ENCODE peak calls at places on chromosomes 2 and 18, in four cellular contexts. One of them, this sample, is unnamed.
A peak's percentile ranks its signal among the peaks of the same experiment; 100 is the strongest.

GRCh38 chr2:203341741-203342310 is 13.6 kb downstream of the ABI2 start:
- DNase-seq in testis: no peak
- DNase-seq in Peyer's patch: no peak
- DNase-seq in sigmoid colon: no peak
- DNase-seq in this sample: no peak

GRCh38 chr2:25251032-25251460 is 82.7 kb upstream of the POMC start:
- DNase-seq in testis: no peak
- DNase-seq in Peyer's patch: no peak
- DNase-seq in sigmoid colon: no peak
- DNase-seq in this sample: peak; percentile 65

GRCh38 chr2:240277073-240277806 is 136.8 kb upstream of the OTOS start:
- DNase-seq in testis: no peak
- DNase-seq in Peyer's patch: peak; percentile 10
- DNase-seq in sigmoid colon: no peak
- DNase-seq in this sample: no peak

GRCh38 chr18:78154444-78154843 is 825.2 kb upstream of the SALL3 start:
- DNase-seq in testis: no peak
- DNase-seq in Peyer's patch: no peak
- DNase-seq in sigmoid colon: no peak
- DNase-seq in this sample: no peak

GRCh38 chr2:28068098-28068497 is 177.6 kb downstream of the BABAM2 start:
- DNase-seq in testis: no peak
- DNase-seq in Peyer's patch: no peak
- DNase-seq in sigmoid colon: no peak
- DNase-seq in this sample: peak; percentile 11

GRCh38 chr2:225112362-225113111 is 70.3 kb upstream of the DOCK10 start:
- DNase-seq in testis: no peak
- DNase-seq in Peyer's patch: no peak
- DNase-seq in sigmoid colon: no peak
- DNase-seq in this sample: peak; percentile 6

GRCh38 chr2:48699377-48699951 is 56.1 kb downstream of the LHCGR start:
- DNase-seq in testis: no peak
- DNase-seq in Peyer's patch: no peak
- DNase-seq in sigmoid colon: no peak
- DNase-seq in this sample: no peak

GRCh38 chr2:236646441-236646840 is 76.8 kb downstream of the ACKR3 start:
- DNase-seq in testis: no peak
- DNase-seq in Peyer's patch: no peak
- DNase-seq in sigmoid colon: peak; percentile 61
- DNase-seq in this sample: no peak

GRCh38 chr2:157498501-157498900 is 54.6 kb upstream of the CYTIP start:
- DNase-seq in testis: no peak
- DNase-seq in Peyer's patch: no peak
- DNase-seq in sigmoid colon: no peak
- DNase-seq in this sample: no peak

GRCh38 chr18:54444309-54444914 is 86.7 kb downstream of the C18orf54 start:
- DNase-seq in testis: peak; percentile 51
- DNase-seq in Peyer's patch: no peak
- DNase-seq in sigmoid colon: no peak
- DNase-seq in this sample: peak; percentile 55

GRCh38 chr2:105382177-105382576 is 16.7 kb downstream of the FHL2 start:
- DNase-seq in testis: no peak
- DNase-seq in Peyer's patch: no peak
- DNase-seq in sigmoid colon: no peak
- DNase-seq in this sample: no peak

GRCh38 chr18:58254873-58255511 is 211.0 kb downstream of the NEDD4L start:
- DNase-seq in testis: no peak
- DNase-seq in Peyer's patch: no peak
- DNase-seq in sigmoid colon: peak; percentile 73
- DNase-seq in this sample: no peak
- TF ChIP-seq POLR2A in testis: no peak
- TF ChIP-seq POLR2A in Peyer's patch: no peak
- TF ChIP-seq POLR2A in sigmoid colon: no peak
- TF ChIP-seq POLR2A in this sample: no peak

GRCh38 chr2:219302412-219302968 is 6.7 kb downstream of the PTPRN start:
- DNase-seq in testis: no peak
- DNase-seq in Peyer's patch: no peak
- DNase-seq in sigmoid colon: no peak
- DNase-seq in this sample: no peak
- TF ChIP-seq POLR2A in testis: no peak
- TF ChIP-seq POLR2A in Peyer's patch: no peak
- TF ChIP-seq POLR2A in sigmoid colon: no peak
- TF ChIP-seq POLR2A in this sample: no peak

DNA sequence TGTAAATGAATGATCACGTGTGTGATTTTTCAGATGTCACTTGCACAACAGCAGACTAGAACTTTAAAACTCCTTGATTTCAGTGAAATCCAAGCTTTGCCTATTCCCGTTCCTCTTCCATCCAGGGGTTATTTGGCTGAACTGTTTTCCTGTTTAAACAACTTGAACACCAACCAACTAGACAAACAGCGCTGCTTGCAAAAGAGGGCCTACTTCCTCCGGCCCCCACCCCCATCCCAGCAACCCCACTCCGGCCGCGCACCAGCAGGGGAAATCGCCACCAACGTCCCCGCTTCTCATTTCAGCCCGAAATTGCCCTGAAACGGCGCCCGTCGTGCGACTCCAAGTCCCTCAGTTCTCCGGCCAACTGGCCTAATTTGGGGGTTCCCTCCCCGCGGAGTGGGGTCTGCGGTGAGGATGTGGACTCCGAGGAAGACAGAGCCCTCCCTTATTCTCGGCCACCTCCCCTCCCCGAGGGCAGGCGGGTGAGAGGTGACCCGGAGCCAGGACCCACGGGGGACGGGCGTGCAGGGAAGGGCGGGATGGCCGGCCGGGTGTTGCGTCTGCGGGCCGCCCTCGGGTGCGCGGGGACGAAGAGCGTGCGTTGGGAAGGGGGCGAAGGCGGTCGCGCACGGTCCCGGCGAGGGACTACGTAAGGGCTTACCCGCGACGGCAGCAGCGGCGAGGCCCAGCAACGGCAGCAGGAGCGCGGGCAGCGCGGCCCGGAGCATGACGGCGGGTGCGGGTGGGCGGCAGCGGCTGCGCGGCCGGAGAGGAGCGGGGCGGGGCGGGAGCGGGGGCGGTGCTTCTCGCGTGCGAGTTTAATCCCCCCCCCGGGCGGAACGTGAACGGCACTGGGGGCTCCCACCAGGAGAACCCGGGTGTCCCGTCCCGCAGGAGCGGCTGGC is at the start of gene CD302:
- DNase-seq in testis: peak; percentile 81
- DNase-seq in Peyer's patch: no peak
- DNase-seq in sigmoid colon: peak; percentile 84
- DNase-seq in this sample: peak; percentile 82
- TF ChIP-seq POLR2A in testis: no peak
- TF ChIP-seq POLR2A in Peyer's patch: no peak
- TF ChIP-seq POLR2A in sigmoid colon: no peak
- TF ChIP-seq POLR2A in this sample: peak; percentile 47

GRCh38 chr2:128318776-128319456 is at the start of gene HS6ST1:
- DNase-seq in testis: peak; percentile 92
- DNase-seq in Peyer's patch: peak; percentile 83
- DNase-seq in sigmoid colon: peak; percentile 91
- DNase-seq in this sample: peak; percentile 93
- TF ChIP-seq POLR2A in testis: no peak
- TF ChIP-seq POLR2A in Peyer's patch: peak; percentile 49
- TF ChIP-seq POLR2A in sigmoid colon: no peak
- TF ChIP-seq POLR2A in this sample: no peak

GRCh38 chr2:200585730-200586643 is at the start of gene AOX1:
- DNase-seq in testis: peak; percentile 84
- DNase-seq in Peyer's patch: peak; percentile 18
- DNase-seq in sigmoid colon: peak; percentile 90
- DNase-seq in this sample: no peak
- TF ChIP-seq POLR2A in testis: no peak
- TF ChIP-seq POLR2A in Peyer's patch: no peak
- TF ChIP-seq POLR2A in sigmoid colon: no peak
- TF ChIP-seq POLR2A in this sample: no peak

This sample was measured in NB4.